ENCODE peak calls at places on chromosomes 11 and 22, in five cellular contexts. S is NCI-H1417 treated with DMSO at 0.1 percent for 48 hours, V is NCI-H1436, M is NCI-H1105 treated with DMSO at 0.1 percent for 48 hours, T is hypothalamus. K is an unnamed sample.

GRCh38 chr11:33682446-33682845 is 18.2 kb downstream of the C11orf91 start:
- DNase-seq in M (peak; percentile 4), S (no peak), V (no peak), T (no peak), K (no peak)

GRCh38 chr22:17060126-17060525 is 24.7 kb upstream of the IL17RA start:
- DNase-seq in V (no peak), S (no peak), M (no peak), T (no peak), K (no peak)

GRCh38 chr22:25510926-25511325 is 53.5 kb upstream of the GRK3 start:
- DNase-seq in V (no peak), S (no peak), M (no peak), T (no peak), K (no peak)

GRCh38 chr11:58334708-58335107 is 24.2 kb downstream of the OR5B17 start:
- DNase-seq in V (no peak), T (no peak), S (no peak), M (no peak), K (no peak)

GRCh38 chr22:29615705-29616104 is 12.3 kb downstream of the NF2 start:
- DNase-seq in S (no peak), M (no peak), T (no peak), V (no peak), K (no peak)

GRCh38 chr11:116929393-116930090 is 92.1 kb upstream of the APOA1 start:
- DNase-seq in V (no peak), S (no peak), T (no peak), M (no peak), K (no peak)

GRCh38 chr11:116232364-116232801 is 540.4 kb downstream of the BUD13 start:
- DNase-seq in T (no peak), M (peak; percentile 76), S (peak; percentile 52), V (peak; percentile 49), K (no peak)

GRCh38 chr22:45317551-45318167 is 7.9 kb downstream of the FAM118A start:
- DNase-seq in M (no peak), T (peak; percentile 7), S (no peak), V (peak; percentile 64), K (no peak)

GRCh38 chr11:73866095-73866579 is 10.5 kb downstream of the COA4 start:
- DNase-seq in V (no peak), M (no peak), S (no peak), T (no peak), K (no peak)

GRCh38 chr11:131064373-131064991 is 148.2 kb upstream of the SNX19 start:
- DNase-seq in T (peak; percentile 53), S (peak; percentile 20), M (peak; percentile 84), V (peak; percentile 57), K (peak; percentile 35)

GRCh38 chr22:50672041-50672440 is 582 bp upstream of the SHANK3 start:
- DNase-seq in T (no peak), S (no peak), M (no peak), V (no peak), K (no peak)

GRCh38 chr11:20109731-20110445 is 50.4 kb downstream of the DBX1 start:
- DNase-seq in T (no peak), M (no peak), S (no peak), V (no peak), K (no peak)

GRCh38 chr11:16612801-16613400 is 125.5 kb upstream of the C11orf58 start:
- DNase-seq in T (no peak), M (peak; percentile 86), V (peak; percentile 6), S (no peak), K (no peak)

GRCh38 chr11:15735711-15736110 is 620.6 kb downstream of the SOX6 start:
- DNase-seq in V (peak; percentile 34), S (no peak), M (no peak), T (no peak), K (no peak)

GRCh38 chr22:47606426-47606825 is 844.0 kb downstream of the TBC1D22A start:
- DNase-seq in S (no peak), V (no peak), T (no peak), M (no peak), K (no peak)

GRCh38 chr11:124865902-124866851 is 945 bp downstream of the ROBO3 start:
- DNase-seq in V (no peak), S (no peak), T (peak; percentile 3), M (peak; percentile 61), K (no peak)

GRCh38 chr22:27224485-27225364 is 567.3 kb downstream of the MIAT start:
- DNase-seq in S (no peak), T (no peak), V (no peak), M (no peak), K (no peak)

GRCh38 chr11:120652705-120653335 is 141.3 kb downstream of the GRIK4 start:
- DNase-seq in T (no peak), M (no peak), V (no peak), S (no peak), K (no peak)

GRCh38 chr11:680970-681369 is 14.1 kb downstream of the DEAF1 start:
- DNase-seq in S (no peak), T (no peak), M (no peak), V (no peak), K (no peak)

GRCh38 chr22:44526431-44527115 is 28.5 kb upstream of the RTL6 start:
- DNase-seq in V (peak; percentile 58), M (no peak), S (peak; percentile 1), T (no peak), K (no peak)

K was measured in omental fat pad.